ENCODE peak calls at places on chromosomes 12 and 14, in six cellular contexts. One of them, this sample, is unnamed.
A peak's percentile ranks its signal among the peaks of the same experiment; 100 is the strongest.

GRCh38 chr14:34554540-34555250 is 15.2 kb upstream of the EAPP start:
- DNase-seq in H1: no peak
- DNase-seq in SK-N-SH: peak; percentile 24
- DNase-seq in HepG2: no peak
- DNase-seq in K562: no peak
- DNase-seq in HCT116: no peak
- DNase-seq in this sample: no peak

GRCh38 chr14:49950275-49951250 is 57.7 kb downstream of the ARF6 start:
- DNase-seq in SK-N-SH: no peak
- DNase-seq in H1: no peak
- DNase-seq in HepG2: no peak
- DNase-seq in HCT116: peak; percentile 66
- DNase-seq in K562: no peak
- DNase-seq in this sample: no peak

GRCh38 chr14:75984674-75985073 is 889 bp upstream of the IFT43 start:
- DNase-seq in SK-N-SH: no peak
- DNase-seq in HCT116: no peak
- DNase-seq in K562: no peak
- DNase-seq in H1: no peak
- DNase-seq in HepG2: peak; percentile 67
- DNase-seq in this sample: no peak

GRCh38 chr14:41362134-41362533 is 244.5 kb upstream of the LRFN5 start:
- DNase-seq in HCT116: no peak
- DNase-seq in SK-N-SH: no peak
- DNase-seq in H1: no peak
- DNase-seq in K562: no peak
- DNase-seq in HepG2: no peak
- DNase-seq in this sample: no peak

GRCh38 chr12:124328116-124328515 is 33.2 kb downstream of the RFLNA start:
- DNase-seq in H1: no peak
- DNase-seq in SK-N-SH: no peak
- DNase-seq in HCT116: no peak
- DNase-seq in K562: no peak
- DNase-seq in HepG2: no peak
- DNase-seq in this sample: no peak

GRCh38 chr14:61894452-61895077 is 132.3 kb downstream of the SNAPC1 start:
- DNase-seq in HCT116: peak; percentile 44
- DNase-seq in HepG2: peak; percentile 41
- DNase-seq in K562: peak; percentile 40
- DNase-seq in H1: peak; percentile 69
- DNase-seq in SK-N-SH: peak; percentile 67
- DNase-seq in this sample: no peak

GRCh38 chr14:53399057-53399456 is 245.9 kb upstream of the DDHD1 start:
- DNase-seq in SK-N-SH: no peak
- DNase-seq in HepG2: no peak
- DNase-seq in K562: peak; percentile 6
- DNase-seq in H1: peak; percentile 69
- DNase-seq in HCT116: peak; percentile 22
- DNase-seq in this sample: no peak

GRCh38 chr12:65822732-65823480 is 1.4 kb upstream of the HMGA2 start:
- DNase-seq in HepG2: peak; percentile 91
- DNase-seq in HCT116: peak; percentile 84
- DNase-seq in K562: no peak
- DNase-seq in SK-N-SH: peak; percentile 11
- DNase-seq in H1: peak; percentile 74
- DNase-seq in this sample: no peak

GRCh38 chr12:2793561-2793960 is 1.2 kb upstream of the FKBP4 start:
- DNase-seq in K562: no peak
- DNase-seq in SK-N-SH: no peak
- DNase-seq in H1: no peak
- DNase-seq in HCT116: no peak
- DNase-seq in HepG2: no peak
- DNase-seq in this sample: no peak

GRCh38 chr14:56087824-56088571 is 30.2 kb upstream of the PELI2 start:
- DNase-seq in HepG2: no peak
- DNase-seq in SK-N-SH: no peak
- DNase-seq in H1: no peak
- DNase-seq in K562: no peak
- DNase-seq in HCT116: no peak
- DNase-seq in this sample: no peak

GRCh38 chr12:68785823-68786222 is 22.2 kb upstream of the MDM2 start:
- DNase-seq in H1: no peak
- DNase-seq in HepG2: peak; percentile 36
- DNase-seq in HCT116: no peak
- DNase-seq in K562: no peak
- DNase-seq in SK-N-SH: no peak
- DNase-seq in this sample: no peak

GRCh38 chr14:60233251-60233650 is 15.8 kb upstream of the PPM1A start:
- DNase-seq in H1: no peak
- DNase-seq in HepG2: peak; percentile 29
- DNase-seq in K562: no peak
- DNase-seq in SK-N-SH: no peak
- DNase-seq in HCT116: no peak
- DNase-seq in this sample: no peak

GRCh38 chr14:21915814-21916213 is 242.2 kb upstream of the OR4E1 start:
- DNase-seq in HepG2: peak; percentile 40
- DNase-seq in SK-N-SH: no peak
- DNase-seq in K562: no peak
- DNase-seq in HCT116: no peak
- DNase-seq in H1: no peak
- DNase-seq in this sample: no peak

GRCh38 chr14:102867826-102868580 is 54.5 kb upstream of the AMN start:
- DNase-seq in HCT116: no peak
- DNase-seq in SK-N-SH: no peak
- DNase-seq in HepG2: no peak
- DNase-seq in K562: no peak
- DNase-seq in H1: no peak
- DNase-seq in this sample: no peak

DNA sequence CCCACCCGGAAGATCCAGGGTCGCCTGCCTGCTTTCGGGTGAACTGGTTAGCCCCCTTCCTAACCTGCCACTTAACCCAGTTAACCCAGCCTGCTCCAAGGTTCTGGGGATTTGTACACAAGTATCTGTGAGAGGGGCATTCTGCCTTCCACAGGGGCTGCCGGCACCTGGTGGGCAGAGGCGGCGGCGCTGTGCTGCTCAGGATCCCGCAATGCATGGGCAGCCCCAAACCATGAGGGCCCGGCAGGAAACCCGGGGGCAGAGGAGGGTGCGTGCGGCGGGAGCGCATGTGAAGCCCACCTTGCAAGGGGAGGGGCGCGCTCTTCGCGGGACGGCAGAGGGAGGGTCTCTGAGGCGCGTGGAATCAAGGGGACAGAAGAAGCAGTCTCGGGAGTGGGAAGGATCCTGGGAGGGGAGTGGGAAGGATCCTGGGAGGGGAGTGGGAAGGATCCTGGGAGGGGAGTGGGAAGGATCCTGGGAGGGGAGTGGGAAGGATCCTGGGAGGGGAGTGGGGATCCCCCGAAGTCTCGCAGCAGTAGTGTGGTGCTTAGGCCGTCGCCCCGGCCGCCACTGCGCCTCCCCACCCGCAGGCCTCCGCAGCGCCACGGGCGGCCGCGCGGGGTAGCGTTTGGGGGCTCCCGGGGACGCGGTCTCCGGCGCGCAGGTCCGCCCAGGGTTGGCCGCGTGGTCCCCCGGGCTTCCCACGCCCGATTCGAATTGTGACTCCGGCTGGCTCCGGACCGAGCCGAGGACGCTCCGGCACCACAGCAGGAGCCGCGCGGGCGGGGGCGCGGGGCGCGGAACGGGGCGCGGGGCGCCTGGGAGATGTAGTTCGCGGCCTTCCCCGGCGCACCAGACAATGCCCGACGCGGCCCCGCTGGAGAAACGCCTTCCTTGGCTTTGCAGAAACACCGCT is 4.9 kb upstream of the MTA1 start:
- DNase-seq in H1: peak; percentile 85
- DNase-seq in K562: peak; percentile 77
- DNase-seq in HepG2: peak; percentile 22
- DNase-seq in SK-N-SH: peak; percentile 94
- DNase-seq in HCT116: no peak
- DNase-seq in this sample: no peak
- H3K9ac ChIP-seq in H1: no peak overlapping the region
- H3K9ac ChIP-seq in K562: peak overlapping the region; percentile 88
- H3K9ac ChIP-seq in HepG2: peak overlapping the region; percentile 63
- H3K9ac ChIP-seq in SK-N-SH: peak overlapping the region; percentile 49
- H3K9ac ChIP-seq in HCT116: no peak overlapping the region
- H3K9ac ChIP-seq in this sample: no peak overlapping the region

DNA sequence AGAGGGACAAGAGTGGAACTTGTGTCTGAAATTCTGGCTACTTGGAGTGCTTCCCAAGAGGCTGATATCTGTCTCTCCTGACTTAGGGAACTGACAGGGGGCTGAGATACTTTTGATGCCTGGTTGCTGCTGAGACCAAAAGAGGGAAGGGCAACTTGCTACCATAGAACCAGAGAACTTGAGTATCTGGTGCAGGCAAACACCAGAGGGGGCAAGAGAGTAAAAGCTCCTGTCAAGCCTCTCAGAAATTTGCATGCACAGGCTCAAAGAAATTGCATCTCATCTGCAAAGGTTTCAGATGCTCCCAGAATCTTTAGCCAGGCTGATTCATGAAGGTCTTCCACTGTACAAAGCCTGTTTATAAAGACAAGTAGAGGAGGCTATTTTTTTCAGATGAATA is 391.3 kb upstream of the FOXG1 start:
- DNase-seq in HepG2: no peak
- DNase-seq in HCT116: no peak
- DNase-seq in H1: peak; percentile 54
- DNase-seq in K562: no peak
- DNase-seq in SK-N-SH: peak; percentile 0
- DNase-seq in this sample: no peak
- TF ChIP-seq SIN3A in HepG2: no peak
- TF ChIP-seq SIN3A in HCT116: no peak
- TF ChIP-seq SIN3A in H1: no peak
- TF ChIP-seq SIN3A in K562: no peak
- TF ChIP-seq SIN3A in SK-N-SH: no peak
- TF ChIP-seq SIN3A in this sample: no peak

GRCh38 chr14:89000007-89000942 is 175.8 kb downstream of the TTC8 start:
- DNase-seq in K562: peak; percentile 53
- DNase-seq in HCT116: peak; percentile 53
- DNase-seq in SK-N-SH: no peak
- DNase-seq in H1: no peak
- DNase-seq in HepG2: peak; percentile 29
- DNase-seq in this sample: no peak
- H3K9ac ChIP-seq in K562: no peak overlapping the region
- H3K9ac ChIP-seq in HCT116: no peak overlapping the region
- H3K9ac ChIP-seq in SK-N-SH: no peak overlapping the region
- H3K9ac ChIP-seq in H1: no peak overlapping the region
- H3K9ac ChIP-seq in HepG2: no peak overlapping the region
- H3K9ac ChIP-seq in this sample: no peak overlapping the region

GRCh38 chr12:93003540-93004239 is 74.6 kb upstream of the EEA1 start:
- DNase-seq in SK-N-SH: no peak
- DNase-seq in HepG2: no peak
- DNase-seq in K562: no peak
- DNase-seq in HCT116: no peak
- DNase-seq in H1: no peak
- DNase-seq in this sample: no peak

GRCh38 chr12:92995258-92995905 is 66.3 kb upstream of the EEA1 start:
- DNase-seq in HepG2: no peak
- DNase-seq in HCT116: no peak
- DNase-seq in H1: no peak
- DNase-seq in SK-N-SH: no peak
- DNase-seq in K562: no peak
- DNase-seq in this sample: peak; percentile 87

GRCh38 chr12:93002278-93003054 is 73.4 kb upstream of the EEA1 start:
- DNase-seq in HepG2: no peak
- DNase-seq in SK-N-SH: no peak
- DNase-seq in K562: no peak
- DNase-seq in H1: no peak
- DNase-seq in HCT116: no peak
- DNase-seq in this sample: no peak

GRCh38 chr12:93001407-93001806 is 72.3 kb upstream of the EEA1 start:
- DNase-seq in HCT116: no peak
- DNase-seq in HepG2: no peak
- DNase-seq in SK-N-SH: no peak
- DNase-seq in H1: no peak
- DNase-seq in K562: no peak
- DNase-seq in this sample: no peak

GRCh38 chr12:93000026-93000425 is 70.9 kb upstream of the EEA1 start:
- DNase-seq in H1: no peak
- DNase-seq in HepG2: no peak
- DNase-seq in K562: no peak
- DNase-seq in HCT116: no peak
- DNase-seq in SK-N-SH: no peak
- DNase-seq in this sample: no peak
- TF ChIP-seq SIN3A in H1: no peak
- TF ChIP-seq SIN3A in HepG2: no peak
- TF ChIP-seq SIN3A in K562: no peak
- TF ChIP-seq SIN3A in HCT116: no peak
- TF ChIP-seq SIN3A in SK-N-SH: no peak
- TF ChIP-seq SIN3A in this sample: no peak

GRCh38 chr14:30796707-30797106 is 77.7 kb upstream of the COCH start:
- DNase-seq in H1: no peak
- DNase-seq in HCT116: no peak
- DNase-seq in SK-N-SH: no peak
- DNase-seq in HepG2: no peak
- DNase-seq in K562: no peak
- DNase-seq in this sample: no peak

GRCh38 chr14:30798961-30799360 is 75.4 kb upstream of the COCH start:
- DNase-seq in SK-N-SH: no peak
- DNase-seq in HepG2: no peak
- DNase-seq in H1: no peak
- DNase-seq in K562: no peak
- DNase-seq in HCT116: no peak
- DNase-seq in this sample: no peak

GRCh38 chr14:30799933-30800332 is 74.4 kb upstream of the COCH start:
- DNase-seq in K562: no peak
- DNase-seq in HCT116: no peak
- DNase-seq in H1: no peak
- DNase-seq in HepG2: no peak
- DNase-seq in SK-N-SH: no peak
- DNase-seq in this sample: no peak

DNA sequence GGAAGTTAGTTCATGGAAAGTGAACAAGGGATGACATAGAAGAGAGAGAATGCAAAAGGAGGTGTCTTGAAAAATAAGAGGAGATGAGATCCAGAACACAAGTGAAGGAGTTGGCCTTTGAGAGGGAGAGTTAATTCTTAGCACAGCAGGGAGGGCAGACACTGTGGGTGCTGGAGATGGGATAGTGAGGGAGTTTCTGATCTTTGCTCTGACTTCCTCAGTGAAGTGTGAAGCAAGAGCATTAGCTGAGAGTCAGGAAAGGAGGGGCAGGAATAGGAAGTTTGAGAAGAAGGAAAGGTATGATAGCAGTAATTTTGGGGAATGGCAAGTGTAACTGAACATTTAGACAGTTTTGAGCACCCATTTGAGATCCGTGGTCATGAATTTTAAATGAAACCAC is 75.8 kb upstream of the COCH start:
- DNase-seq in SK-N-SH: no peak
- DNase-seq in K562: no peak
- DNase-seq in HepG2: no peak
- DNase-seq in H1: no peak
- DNase-seq in HCT116: no peak
- DNase-seq in this sample: no peak
- H3K9ac ChIP-seq in SK-N-SH: no peak overlapping the region
- H3K9ac ChIP-seq in K562: no peak overlapping the region
- H3K9ac ChIP-seq in HepG2: no peak overlapping the region
- H3K9ac ChIP-seq in H1: no peak overlapping the region
- H3K9ac ChIP-seq in HCT116: no peak overlapping the region
- H3K9ac ChIP-seq in this sample: no peak overlapping the region

This sample was measured in GM12878.